ENCODE peak calls at places on chromosomes 6 and 20, in five cellular contexts. J, K, P, Y and X are unnamed samples.

GRCh38 chr20:36808317-36809257 is 35.0 kb upstream of the DSN1 start:
- DNase-seq in J (peak; percentile 80), K (peak; percentile 70), P (peak; percentile 88), Y (no peak), X (peak; percentile 79)

GRCh38 chr20:41476013-41476441 is 109.4 kb upstream of the EMILIN3 start:
- DNase-seq in J (no peak), K (peak; percentile 45), P (peak; percentile 16), Y (peak; percentile 15), X (no peak)

GRCh38 chr20:4626228-4626627 is 95.5 kb upstream of the PRND start:
- DNase-seq in J (no peak), K (no peak), P (no peak), Y (no peak), X (no peak)

GRCh38 chr6:108801331-108801730 is 46.9 kb upstream of the ARMC2 start:
- DNase-seq in J (no peak), K (no peak), P (no peak), Y (no peak), X (no peak)

GRCh38 chr6:105174512-105174911 is 5.3 kb downstream of the POPDC3 start:
- DNase-seq in J (no peak), K (no peak), P (no peak), Y (no peak), X (no peak)

GRCh38 chr6:138987643-138988468 is at the start of gene REPS1:
- DNase-seq in J (peak; percentile 97), K (peak; percentile 94), P (peak; percentile 93), Y (peak; percentile 86), X (peak; percentile 95)

GRCh38 chr20:7841967-7842301 is 98.3 kb downstream of the HAO1 start:
- DNase-seq in J (no peak), K (no peak), P (no peak), Y (no peak), X (no peak)

GRCh38 chr20:35663813-35664543 is 722 bp downstream of the CPNE1 start:
- DNase-seq in J (peak; percentile 39), K (peak; percentile 52), P (peak; percentile 62), Y (peak; percentile 53), X (peak; percentile 69)

GRCh38 chr6:1535295-1535694 is 74.4 kb upstream of the FOXC1 start:
- DNase-seq in J (no peak), K (no peak), P (no peak), Y (no peak), X (no peak)

GRCh38 chr20:62174021-62174804 is 8.6 kb upstream of the MTG2 start:
- DNase-seq in J (no peak), K (no peak), P (no peak), Y (no peak), X (no peak)

GRCh38 chr6:1170793-1171192 is 141.1 kb upstream of the FOXQ1 start:
- DNase-seq in J (peak; percentile 20), K (no peak), P (no peak), Y (no peak), X (no peak)

GRCh38 chr20:53652090-53652858 is 58.6 kb upstream of the ZNF217 start:
- DNase-seq in J (no peak), K (no peak), P (no peak), Y (no peak), X (no peak)

GRCh38 chr6:14004258-14004657 is 79.5 kb downstream of the RNF182 start:
- DNase-seq in J (no peak), K (no peak), P (no peak), Y (no peak), X (no peak)

GRCh38 chr20:37977786-37978185 is 55.5 kb downstream of the TTI1 start:
- DNase-seq in J (no peak), K (no peak), P (no peak), Y (no peak), X (no peak)

GRCh38 chr6:14444296-14444993 is 326.9 kb downstream of the CD83 start:
- DNase-seq in J (peak; percentile 27), K (no peak), P (no peak), Y (no peak), X (no peak)

GRCh38 chr6:101800598-101800997 is 407.1 kb downstream of the GRIK2 start:
- DNase-seq in J (no peak), K (no peak), P (no peak), Y (no peak), X (no peak)

GRCh38 chr20:12999201-12999600 is 9.6 kb upstream of the SPTLC3 start:
- DNase-seq in J (no peak), K (no peak), P (no peak), Y (no peak), X (no peak)

GRCh38 chr6:235763-236360 is 56.4 kb upstream of the DUSP22 start:
- DNase-seq in J (no peak), K (no peak), P (no peak), Y (no peak), X (no peak)

GRCh38 chr6:94130458-94130857 is 711.1 kb upstream of the EPHA7 start:
- DNase-seq in J (no peak), K (no peak), P (no peak), Y (no peak), X (no peak)

GRCh38 chr6:91705646-91706045 is 1118.8 kb upstream of the MAP3K7 start:
- DNase-seq in J (no peak), K (no peak), P (no peak), Y (no peak), X (no peak)

GRCh38 chr6:38593419-38593818 is 46.3 kb downstream of the BTBD9 start:
- DNase-seq in J (no peak), K (no peak), P (no peak), Y (no peak), X (no peak)

GRCh38 chr6:4778086-4778485 is 1.9 kb downstream of the CDYL start:
- DNase-seq in J (no peak), K (no peak), P (no peak), Y (no peak), X (no peak)

GRCh38 chr6:108940741-108941140 is 92.5 kb downstream of the ARMC2 start:
- DNase-seq in J (no peak), K (no peak), P (no peak), Y (no peak), X (no peak)

GRCh38 chr6:17413313-17413750 is 19.9 kb downstream of the CAP2 start:
- DNase-seq in J (no peak), K (no peak), P (no peak), Y (no peak), X (no peak)

GRCh38 chr6:155248021-155249001 is 15.5 kb upstream of the CLDN20 start:
- DNase-seq in J (peak; percentile 22), K (peak; percentile 42), P (peak; percentile 42), Y (peak; percentile 59), X (no peak)

DNA sequence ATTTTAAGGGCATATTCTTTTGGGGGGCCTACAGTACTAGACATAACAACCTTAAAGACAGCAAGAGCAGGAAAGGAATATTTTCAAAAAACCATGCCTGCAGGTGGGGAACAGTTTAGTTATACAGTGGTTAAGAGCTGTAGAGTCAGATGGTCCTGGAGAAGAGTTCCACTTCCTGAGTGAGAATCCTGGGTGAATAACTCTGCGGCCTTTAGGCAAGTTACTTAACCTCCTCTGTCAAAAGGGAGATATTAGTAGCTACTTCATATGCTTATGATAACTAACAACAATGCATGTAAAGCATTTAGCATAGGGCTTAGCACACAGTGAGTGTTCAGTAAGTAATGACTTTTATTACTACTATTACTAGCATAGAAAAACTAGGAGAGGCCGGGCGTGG is 119.2 kb upstream of the TAB2 start:
- DNase-seq in J (no peak), K (no peak), P (no peak), Y (no peak), X (no peak)
- TF ChIP-seq POLR2AphosphoS5 in J (no peak), K (no peak), P (no peak), Y (no peak), X (no peak)

DNA sequence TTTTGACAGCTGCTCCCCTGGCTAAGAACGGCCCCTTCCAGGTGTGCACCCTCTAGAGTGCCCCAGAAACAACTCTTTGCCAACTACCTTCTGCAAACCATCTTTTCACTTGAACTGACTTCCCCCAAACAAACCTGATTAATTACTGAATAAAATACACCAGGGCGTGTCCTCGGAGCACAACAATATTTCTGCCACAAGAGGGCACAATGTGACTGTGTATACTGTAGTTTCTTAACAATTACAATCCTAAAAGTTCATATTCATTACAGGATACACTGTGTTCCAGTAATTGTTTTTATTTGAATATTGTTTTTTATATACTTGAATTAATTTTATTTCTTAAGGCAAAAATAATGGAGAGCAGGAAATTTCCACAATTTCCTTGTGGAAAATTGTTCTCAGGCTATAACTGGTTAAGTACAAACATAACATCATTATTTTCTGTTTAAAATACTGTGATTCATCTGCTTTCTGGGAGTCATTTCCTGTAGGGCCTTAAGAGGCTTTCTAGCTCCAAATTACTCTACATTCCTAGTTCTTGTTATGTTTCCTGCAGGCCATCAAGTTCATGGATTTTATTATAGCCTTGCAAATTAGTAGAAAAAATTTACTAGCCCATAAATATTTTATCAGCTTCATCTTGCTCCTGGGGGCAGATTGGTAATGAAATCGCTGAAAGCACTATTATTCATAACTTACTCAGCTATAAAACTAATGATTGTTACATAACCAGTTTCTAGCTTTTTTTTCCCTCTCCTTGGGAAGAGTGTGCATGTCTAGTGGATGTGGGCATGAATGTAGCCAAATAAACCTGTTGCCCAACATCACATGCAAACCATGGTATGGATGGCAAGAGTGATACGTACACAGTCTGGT is 51.9 kb upstream of the SLC22A16 start:
- DNase-seq in J (peak; percentile 60), K (peak; percentile 54), P (peak; percentile 29), Y (peak; percentile 73), X (no peak)
- H3K27ac ChIP-seq in J (no peak overlapping the region), K (no peak overlapping the region), P (no peak overlapping the region), Y (peak overlapping the region; percentile 21), X (no peak overlapping the region)

GRCh38 chr6:36885461-36886401 is at the start of gene C6orf89:
- DNase-seq in J (peak; percentile 93), K (peak; percentile 98), P (peak; percentile 98), Y (peak; percentile 97), X (peak; percentile 99)
- TF ChIP-seq CTCF in J (peak; percentile 95), K (peak; percentile 89), P (peak; percentile 98), Y (peak; percentile 94), X (peak; percentile 77)

DNA sequence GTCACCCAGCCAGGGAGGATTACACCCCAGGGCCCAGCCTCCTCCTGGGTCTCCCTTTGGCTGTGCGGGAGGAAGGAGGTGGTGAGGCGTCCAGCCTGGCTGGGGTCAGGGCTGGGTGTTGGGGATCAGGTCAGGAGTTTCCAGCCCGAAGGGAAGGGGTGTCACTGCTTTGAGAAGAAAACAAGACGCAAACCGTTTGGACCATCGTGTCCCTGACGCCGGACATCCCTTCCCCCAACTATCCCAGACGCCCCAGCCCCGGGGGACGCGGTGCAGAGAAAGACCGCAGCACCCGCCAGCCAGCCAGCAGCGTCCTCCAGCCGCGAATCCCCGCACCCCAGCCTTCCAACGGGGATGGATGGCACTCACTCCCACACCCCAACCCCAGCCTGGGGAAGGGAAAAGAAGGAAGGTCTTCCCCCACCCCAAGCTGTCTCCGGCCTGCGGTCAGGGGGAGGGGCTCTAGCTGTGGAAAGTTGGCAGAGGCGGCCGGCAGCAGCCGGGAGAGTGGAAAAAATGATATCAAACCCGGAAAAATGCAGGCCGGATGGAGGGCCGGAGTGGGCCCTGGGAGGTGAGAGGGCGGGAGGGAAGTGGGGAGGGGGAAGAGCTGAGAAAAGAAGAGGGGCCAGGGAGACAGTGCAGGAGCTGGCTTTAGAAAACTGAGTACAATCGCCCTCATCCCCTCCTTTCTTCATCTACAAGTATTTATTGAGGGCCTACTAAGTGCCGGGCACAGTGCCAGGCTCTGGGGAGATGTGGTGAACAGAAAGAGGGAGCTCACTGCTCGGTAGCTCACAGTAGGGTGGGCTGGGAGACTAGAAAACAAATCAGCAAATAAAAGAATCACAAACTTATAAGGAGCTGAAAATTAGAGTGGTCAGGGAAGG is 10.6 kb downstream of the REM1 start:
- DNase-seq in J (peak; percentile 38), K (no peak), P (peak; percentile 44), Y (no peak), X (peak; percentile 74)
- TF ChIP-seq POLR2AphosphoS5 in J (no peak), K (no peak), P (no peak), Y (no peak), X (no peak)

GRCh38 chr6:137011406-137011805 is 33.4 kb downstream of the IL20RA start:
- DNase-seq in J (no peak), K (no peak), P (no peak), Y (no peak), X (no peak)
- H3K27ac ChIP-seq in J (no peak overlapping the region), K (no peak overlapping the region), P (no peak overlapping the region), Y (no peak overlapping the region), X (no peak overlapping the region)

GRCh38 chr20:56414842-56415765 is 3.0 kb downstream of the CASS4 start:
- DNase-seq in J (peak; percentile 54), K (no peak), P (no peak), Y (no peak), X (no peak)
- TF ChIP-seq CTCF in J (no peak), K (no peak), P (no peak), Y (no peak), X (no peak)